ENCODE peak calls at places on chromosomes 7 and 10, in four cellular contexts. Q is GM12878, A is K562, T is HepG2. E is an unnamed sample.

GRCh38 chr7:129613016-129613337 is 1.5 kb downstream of the NRF1 start:
- DNase-seq in Q (no peak), A (no peak), T (no peak), E (no peak)

GRCh38 chr10:84334806-84335205 is 6.4 kb downstream of the CCSER2 start:
- DNase-seq in T (no peak), Q (no peak), A (no peak), E (no peak)

GRCh38 chr10:48289652-48290238 is 15.2 kb upstream of the FRMPD2 start:
- DNase-seq in A (peak), Q (no peak), T (peak), E (peak)

GRCh38 chr7:95527776-95528250 is 42.1 kb downstream of the ASB4 start:
- DNase-seq in A (no peak), T (no peak), Q (no peak), E (no peak)

GRCh38 chr10:119001717-119002500 is 27.6 kb upstream of the NANOS1 start:
- DNase-seq in Q (no peak), A (no peak), T (no peak), E (no peak)

GRCh38 chr7:85030893-85031292 is 156.0 kb downstream of the SEMA3D start:
- DNase-seq in Q (no peak), A (peak), T (peak), E (peak)

GRCh38 chr7:66257481-66257880 is 52.3 kb downstream of the TPST1 start:
- DNase-seq in A (no peak), Q (no peak), T (no peak), E (no peak)

GRCh38 chr10:90587081-90587491 is 270.8 kb downstream of the HTR7 start:
- DNase-seq in Q (no peak), A (no peak), T (no peak), E (no peak)

GRCh38 chr10:127415901-127416630 is 133.0 kb upstream of the NPS start:
- DNase-seq in A (no peak), T (no peak), Q (no peak), E (no peak)

GRCh38 chr7:4144171-4144701 is 537.9 kb upstream of the FOXK1 start:
- DNase-seq in A (no peak), T (no peak), Q (no peak), E (no peak)

GRCh38 chr7:18558910-18559309 is 63.4 kb downstream of the HDAC9 start:
- DNase-seq in A (no peak), T (no peak), Q (no peak), E (no peak)

GRCh38 chr10:44878704-44879530 is 32.2 kb upstream of the TMEM72 start:
- DNase-seq in A (peak), Q (no peak), T (peak), E (peak)
- TF ChIP-seq FOXK2 in A (no peak), Q (no peak), T (no peak), E (no peak)

GRCh38 chr10:11341253-11341652 is 270.2 kb downstream of the USP6NL start:
- DNase-seq in Q (no peak), A (no peak), T (no peak), E (no peak)

GRCh38 chr10:11339013-11339412 is 272.4 kb downstream of the USP6NL start:
- DNase-seq in A (no peak), Q (no peak), T (no peak), E (no peak)

GRCh38 chr10:11337516-11337915 is 273.9 kb downstream of the USP6NL start:
- DNase-seq in A (no peak), T (no peak), Q (no peak), E (no peak)

GRCh38 chr10:11338160-11338844 is 273.1 kb downstream of the USP6NL start:
- DNase-seq in Q (no peak), A (no peak), T (no peak), E (no peak)

GRCh38 chr10:11339660-11340059 is 271.8 kb downstream of the USP6NL start:
- DNase-seq in A (no peak), T (no peak), Q (no peak), E (no peak)
- TF ChIP-seq FOXM1 in A (no peak), T (no peak), Q (no peak), E (no peak)

GRCh38 chr7:45985902-45986301 is 64.8 kb upstream of the IGFBP3 start:
- DNase-seq in T (no peak), Q (no peak), A (no peak), E (no peak)
- TF ChIP-seq FOXK2 in T (no peak), Q (no peak), A (no peak), E (no peak)

GRCh38 chr7:98211221-98211675 is at the start of gene BHLHA15:
- DNase-seq in Q (no peak), T (peak), A (peak), E (no peak)
- TF ChIP-seq FOXM1 in Q (no peak), T (no peak), A (no peak), E (no peak)

GRCh38 chr7:12250232-12250631 is 39.1 kb downstream of the TMEM106B start:
- DNase-seq in Q (no peak), A (no peak), T (no peak), E (no peak)
- TF ChIP-seq FOXK2 in Q (no peak), A (no peak), T (no peak), E (no peak)

E was measured in HEK293T.